ENCODE peak calls at places on chromosomes 13 and 19, in six cellular contexts. One of them, this sample, is unnamed.

GRCh38 chr13:33182729-33183128 is 102.8 kb downstream of the STARD13 start:
- DNase-seq in esophagus squamous epithelium: no peak
- DNase-seq in astrocyte of the cerebellum: no peak
- DNase-seq in thoracic aorta: no peak
- DNase-seq in fibroblast of mammary gland: no peak
- DNase-seq in GM23248: no peak
- DNase-seq in this sample: no peak

GRCh38 chr19:6765738-6766356 is 1.4 kb downstream of the SH2D3A start:
- DNase-seq in esophagus squamous epithelium: no peak
- DNase-seq in astrocyte of the cerebellum: no peak
- DNase-seq in thoracic aorta: no peak
- DNase-seq in fibroblast of mammary gland: no peak
- DNase-seq in GM23248: no peak
- DNase-seq in this sample: no peak

GRCh38 chr13:39515231-39515630 is 87.8 kb downstream of the LHFPL6 start:
- DNase-seq in esophagus squamous epithelium: no peak
- DNase-seq in astrocyte of the cerebellum: no peak
- DNase-seq in thoracic aorta: no peak
- DNase-seq in fibroblast of mammary gland: no peak
- DNase-seq in GM23248: no peak
- DNase-seq in this sample: no peak

GRCh38 chr19:34082289-34083077 is 89.8 kb upstream of the LSM14A start:
- DNase-seq in esophagus squamous epithelium: no peak
- DNase-seq in astrocyte of the cerebellum: no peak
- DNase-seq in thoracic aorta: no peak
- DNase-seq in fibroblast of mammary gland: no peak
- DNase-seq in GM23248: peak
- DNase-seq in this sample: no peak

GRCh38 chr13:84606616-84607015 is 724.3 kb upstream of the SLITRK1 start:
- DNase-seq in esophagus squamous epithelium: no peak
- DNase-seq in astrocyte of the cerebellum: no peak
- DNase-seq in thoracic aorta: no peak
- DNase-seq in fibroblast of mammary gland: no peak
- DNase-seq in GM23248: peak
- DNase-seq in this sample: no peak

GRCh38 chr13:59677966-59678814 is 485.5 kb downstream of the DIAPH3 start:
- DNase-seq in esophagus squamous epithelium: no peak
- DNase-seq in astrocyte of the cerebellum: peak
- DNase-seq in thoracic aorta: no peak
- DNase-seq in fibroblast of mammary gland: peak
- DNase-seq in GM23248: peak
- DNase-seq in this sample: peak

GRCh38 chr19:19110410-19111137 is 27.7 kb downstream of the TMEM161A start:
- DNase-seq in esophagus squamous epithelium: no peak
- DNase-seq in astrocyte of the cerebellum: no peak
- DNase-seq in thoracic aorta: no peak
- DNase-seq in fibroblast of mammary gland: no peak
- DNase-seq in GM23248: no peak
- DNase-seq in this sample: no peak

GRCh38 chr19:55923556-55923955 is 8.6 kb downstream of the NLRP13 start:
- DNase-seq in esophagus squamous epithelium: no peak
- DNase-seq in astrocyte of the cerebellum: no peak
- DNase-seq in thoracic aorta: no peak
- DNase-seq in fibroblast of mammary gland: no peak
- DNase-seq in GM23248: no peak
- DNase-seq in this sample: no peak

GRCh38 chr19:28166025-28166424 is 1046.9 kb downstream of the UQCRFS1 start:
- DNase-seq in esophagus squamous epithelium: no peak
- DNase-seq in astrocyte of the cerebellum: no peak
- DNase-seq in thoracic aorta: no peak
- DNase-seq in fibroblast of mammary gland: no peak
- DNase-seq in GM23248: no peak
- DNase-seq in this sample: no peak

GRCh38 chr13:35475131-35475959 is 1.1 kb downstream of the MAB21L1 start:
- DNase-seq in esophagus squamous epithelium: no peak
- DNase-seq in astrocyte of the cerebellum: no peak
- DNase-seq in thoracic aorta: no peak
- DNase-seq in fibroblast of mammary gland: peak
- DNase-seq in GM23248: peak
- DNase-seq in this sample: no peak

GRCh38 chr19:54427586-54427985 is 12.3 kb downstream of the TTYH1 start:
- DNase-seq in esophagus squamous epithelium: no peak
- DNase-seq in astrocyte of the cerebellum: no peak
- DNase-seq in thoracic aorta: no peak
- DNase-seq in fibroblast of mammary gland: no peak
- DNase-seq in GM23248: no peak
- DNase-seq in this sample: no peak

GRCh38 chr13:95573226-95573625 is 20.7 kb downstream of the CLDN10 start:
- DNase-seq in esophagus squamous epithelium: no peak
- DNase-seq in astrocyte of the cerebellum: no peak
- DNase-seq in thoracic aorta: no peak
- DNase-seq in fibroblast of mammary gland: peak
- DNase-seq in GM23248: peak
- DNase-seq in this sample: no peak

GRCh38 chr19:1232652-1233360 is 5.0 kb downstream of the CBARP start:
- DNase-seq in esophagus squamous epithelium: no peak
- DNase-seq in astrocyte of the cerebellum: no peak
- DNase-seq in thoracic aorta: no peak
- DNase-seq in fibroblast of mammary gland: peak
- DNase-seq in GM23248: peak
- DNase-seq in this sample: no peak

GRCh38 chr13:109274188-109274821 is 512.1 kb downstream of the IRS2 start:
- DNase-seq in esophagus squamous epithelium: no peak
- DNase-seq in astrocyte of the cerebellum: peak
- DNase-seq in thoracic aorta: no peak
- DNase-seq in fibroblast of mammary gland: peak
- DNase-seq in GM23248: peak
- DNase-seq in this sample: no peak

GRCh38 chr13:109271991-109272454 is 514.4 kb downstream of the IRS2 start:
- DNase-seq in esophagus squamous epithelium: no peak
- DNase-seq in astrocyte of the cerebellum: no peak
- DNase-seq in thoracic aorta: no peak
- DNase-seq in fibroblast of mammary gland: peak
- DNase-seq in GM23248: peak
- DNase-seq in this sample: no peak

GRCh38 chr13:109272595-109273325 is 513.6 kb downstream of the IRS2 start:
- DNase-seq in esophagus squamous epithelium: no peak
- DNase-seq in astrocyte of the cerebellum: no peak
- DNase-seq in thoracic aorta: no peak
- DNase-seq in fibroblast of mammary gland: no peak
- DNase-seq in GM23248: peak
- DNase-seq in this sample: no peak

GRCh38 chr13:109271555-109271954 is 514.8 kb downstream of the IRS2 start:
- DNase-seq in esophagus squamous epithelium: no peak
- DNase-seq in astrocyte of the cerebellum: no peak
- DNase-seq in thoracic aorta: no peak
- DNase-seq in fibroblast of mammary gland: no peak
- DNase-seq in GM23248: no peak
- DNase-seq in this sample: no peak

GRCh38 chr13:109273326-109273751 is 513.0 kb downstream of the IRS2 start:
- DNase-seq in esophagus squamous epithelium: no peak
- DNase-seq in astrocyte of the cerebellum: no peak
- DNase-seq in thoracic aorta: no peak
- DNase-seq in fibroblast of mammary gland: peak
- DNase-seq in GM23248: peak
- DNase-seq in this sample: no peak
- H3K4me3 ChIP-seq in esophagus squamous epithelium: no peak
- H3K4me3 ChIP-seq in astrocyte of the cerebellum: peak
- H3K4me3 ChIP-seq in thoracic aorta: no peak
- H3K4me3 ChIP-seq in fibroblast of mammary gland: peak
- H3K4me3 ChIP-seq in GM23248: peak
- H3K4me3 ChIP-seq in this sample: no peak

GRCh38 chr19:29945017-29945416 is 3.0 kb downstream of the URI1 start:
- DNase-seq in esophagus squamous epithelium: no peak
- DNase-seq in astrocyte of the cerebellum: no peak
- DNase-seq in thoracic aorta: no peak
- DNase-seq in fibroblast of mammary gland: no peak
- DNase-seq in GM23248: no peak
- DNase-seq in this sample: no peak
- H3K4me3 ChIP-seq in esophagus squamous epithelium: no peak
- H3K4me3 ChIP-seq in astrocyte of the cerebellum: no peak
- H3K4me3 ChIP-seq in thoracic aorta: no peak
- H3K4me3 ChIP-seq in fibroblast of mammary gland: no peak
- H3K4me3 ChIP-seq in GM23248: peak
- H3K4me3 ChIP-seq in this sample: peak

GRCh38 chr13:98893361-98893760 is 84.5 kb downstream of the DOCK9 start:
- DNase-seq in esophagus squamous epithelium: no peak
- DNase-seq in astrocyte of the cerebellum: no peak
- DNase-seq in thoracic aorta: no peak
- DNase-seq in fibroblast of mammary gland: no peak
- DNase-seq in GM23248: no peak
- DNase-seq in this sample: no peak
- H3K4me3 ChIP-seq in esophagus squamous epithelium: no peak
- H3K4me3 ChIP-seq in astrocyte of the cerebellum: no peak
- H3K4me3 ChIP-seq in thoracic aorta: no peak
- H3K4me3 ChIP-seq in fibroblast of mammary gland: no peak
- H3K4me3 ChIP-seq in GM23248: no peak
- H3K4me3 ChIP-seq in this sample: no peak

GRCh38 chr19:7887408-7888144 is 734 bp upstream of the LRRC8E start:
- DNase-seq in esophagus squamous epithelium: no peak
- DNase-seq in astrocyte of the cerebellum: no peak
- DNase-seq in thoracic aorta: no peak
- DNase-seq in fibroblast of mammary gland: no peak
- DNase-seq in GM23248: no peak
- DNase-seq in this sample: no peak

GRCh38 chr19:7883105-7883504 is 5.2 kb upstream of the LRRC8E start:
- DNase-seq in esophagus squamous epithelium: no peak
- DNase-seq in astrocyte of the cerebellum: no peak
- DNase-seq in thoracic aorta: no peak
- DNase-seq in fibroblast of mammary gland: no peak
- DNase-seq in GM23248: no peak
- DNase-seq in this sample: no peak

GRCh38 chr19:7881910-7882309 is 6.4 kb upstream of the LRRC8E start:
- DNase-seq in esophagus squamous epithelium: no peak
- DNase-seq in astrocyte of the cerebellum: no peak
- DNase-seq in thoracic aorta: no peak
- DNase-seq in fibroblast of mammary gland: no peak
- DNase-seq in GM23248: no peak
- DNase-seq in this sample: no peak

GRCh38 chr19:7885818-7886217 is 2.5 kb upstream of the LRRC8E start:
- DNase-seq in esophagus squamous epithelium: no peak
- DNase-seq in astrocyte of the cerebellum: no peak
- DNase-seq in thoracic aorta: no peak
- DNase-seq in fibroblast of mammary gland: no peak
- DNase-seq in GM23248: no peak
- DNase-seq in this sample: no peak

GRCh38 chr19:7883796-7884570 is 4.3 kb upstream of the LRRC8E start:
- DNase-seq in esophagus squamous epithelium: no peak
- DNase-seq in astrocyte of the cerebellum: no peak
- DNase-seq in thoracic aorta: no peak
- DNase-seq in fibroblast of mammary gland: peak
- DNase-seq in GM23248: peak
- DNase-seq in this sample: no peak
- H3K4me3 ChIP-seq in esophagus squamous epithelium: no peak
- H3K4me3 ChIP-seq in astrocyte of the cerebellum: no peak
- H3K4me3 ChIP-seq in thoracic aorta: no peak
- H3K4me3 ChIP-seq in fibroblast of mammary gland: no peak
- H3K4me3 ChIP-seq in GM23248: no peak
- H3K4me3 ChIP-seq in this sample: no peak

GRCh38 chr19:50821248-50821612 is 2.4 kb downstream of the KLK1 start:
- DNase-seq in esophagus squamous epithelium: no peak
- DNase-seq in astrocyte of the cerebellum: no peak
- DNase-seq in thoracic aorta: no peak
- DNase-seq in fibroblast of mammary gland: no peak
- DNase-seq in GM23248: no peak
- DNase-seq in this sample: no peak
- H3K4me3 ChIP-seq in esophagus squamous epithelium: no peak
- H3K4me3 ChIP-seq in astrocyte of the cerebellum: no peak
- H3K4me3 ChIP-seq in thoracic aorta: no peak
- H3K4me3 ChIP-seq in fibroblast of mammary gland: no peak
- H3K4me3 ChIP-seq in GM23248: no peak
- H3K4me3 ChIP-seq in this sample: no peak

GRCh38 chr19:46634045-46634655 is 1.9 kb downstream of the GNG8 start:
- DNase-seq in esophagus squamous epithelium: no peak
- DNase-seq in astrocyte of the cerebellum: peak
- DNase-seq in thoracic aorta: peak
- DNase-seq in fibroblast of mammary gland: peak
- DNase-seq in GM23248: peak
- DNase-seq in this sample: peak
- H3K4me3 ChIP-seq in esophagus squamous epithelium: peak
- H3K4me3 ChIP-seq in astrocyte of the cerebellum: peak
- H3K4me3 ChIP-seq in thoracic aorta: peak
- H3K4me3 ChIP-seq in fibroblast of mammary gland: peak
- H3K4me3 ChIP-seq in GM23248: peak
- H3K4me3 ChIP-seq in this sample: peak

GRCh38 chr13:50081106-50081898 is 66.1 kb downstream of the KCNRG start:
- DNase-seq in esophagus squamous epithelium: peak
- DNase-seq in astrocyte of the cerebellum: no peak
- DNase-seq in thoracic aorta: no peak
- DNase-seq in fibroblast of mammary gland: no peak
- DNase-seq in GM23248: peak
- DNase-seq in this sample: no peak
- H3K4me3 ChIP-seq in esophagus squamous epithelium: peak
- H3K4me3 ChIP-seq in astrocyte of the cerebellum: peak
- H3K4me3 ChIP-seq in thoracic aorta: peak
- H3K4me3 ChIP-seq in fibroblast of mammary gland: peak
- H3K4me3 ChIP-seq in GM23248: peak
- H3K4me3 ChIP-seq in this sample: peak

This sample was measured in HFF-Myc.